ENCODE peak calls at places on chromosomes 4 and X, in five cellular contexts. W, T, J, S and E are unnamed samples.

GRCh38 chr4:151668687-151669402 is 92.0 kb downstream of the GATB start:
- DNase-seq in J (no peak), S (peak), T (no peak), W (no peak), E (no peak)

GRCh38 chrX:108811891-108812290 is 75.5 kb upstream of the IRS4 start:
- DNase-seq in W (peak), J (no peak), T (no peak), S (no peak), E (no peak)

GRCh38 chr4:186844059-186844681 is 120.5 kb upstream of the FAT1 start:
- DNase-seq in J (peak), T (no peak), S (no peak), W (no peak), E (no peak)

GRCh38 chrX:9942086-9942485 is 25.1 kb upstream of the CLDN34 start:
- DNase-seq in S (no peak), J (peak), T (no peak), W (no peak), E (no peak)

GRCh38 chrX:151019837-151020236 is 36.7 kb downstream of the HMGB3 start:
- DNase-seq in S (no peak), W (no peak), T (no peak), J (no peak), E (no peak)

GRCh38 chr4:90486346-90486745 is 359.2 kb downstream of the CCSER1 start:
- DNase-seq in W (no peak), T (no peak), J (no peak), S (no peak), E (no peak)

GRCh38 chr4:67638157-67638556 is 62.8 kb downstream of the UBA6 start:
- DNase-seq in S (no peak), W (no peak), J (no peak), T (no peak), E (no peak)

GRCh38 chrX:9019151-9019550 is 14.8 kb downstream of the FAM9B start:
- DNase-seq in J (no peak), T (no peak), W (no peak), S (no peak), E (no peak)

GRCh38 chr4:103052779-103053178 is 23.8 kb downstream of the SLC9B2 start:
- DNase-seq in W (no peak), J (no peak), T (no peak), S (no peak), E (no peak)

GRCh38 chr4:46676364-46676763 is 232.7 kb downstream of the COX7B2 start:
- DNase-seq in J (no peak), T (no peak), S (no peak), W (no peak), E (no peak)

GRCh38 chrX:11944486-11944885 is 186.4 kb downstream of the MSL3 start:
- DNase-seq in S (no peak), T (no peak), W (no peak), J (peak), E (no peak)

GRCh38 chr4:125433453-125433852 is 118.7 kb downstream of the FAT4 start:
- DNase-seq in T (no peak), J (peak), S (no peak), W (no peak), E (no peak)

GRCh38 chr4:60522265-60522664 is 677.9 kb upstream of the ADGRL3 start:
- DNase-seq in T (no peak), J (no peak), W (no peak), S (no peak), E (no peak)

GRCh38 chr4:82706349-82707000 is 92.1 kb downstream of the SCD5 start:
- DNase-seq in J (no peak), T (no peak), S (no peak), W (no peak), E (no peak)

GRCh38 chrX:155094468-155095061 is 23.3 kb downstream of the BRCC3 start:
- DNase-seq in W (peak), S (no peak), T (no peak), J (peak), E (no peak)

GRCh38 chrX:2325076-2325784 is 175.5 kb downstream of the DHRSX start:
- DNase-seq in S (peak), T (no peak), W (no peak), J (peak), E (peak)

GRCh38 chr4:94548571-94548970 is 96.8 kb downstream of the PDLIM5 start:
- DNase-seq in W (peak), T (no peak), J (peak), S (no peak), E (no peak)

GRCh38 chr4:98771959-98772619 is 113.7 kb upstream of the TSPAN5 start:
- DNase-seq in J (no peak), T (no peak), W (no peak), S (no peak), E (no peak)

GRCh38 chr4:55637272-55637820 is 1.2 kb upstream of the NMU start:
- DNase-seq in J (no peak), T (no peak), S (no peak), W (no peak), E (no peak)

GRCh38 chr4:101102114-101102752 is 245.1 kb downstream of the PPP3CA start:
- DNase-seq in T (no peak), S (peak), W (no peak), J (peak), E (no peak)

GRCh38 chr4:117560329-117560728 is 474.0 kb upstream of the NDST3 start:
- DNase-seq in W (no peak), T (no peak), S (no peak), J (peak), E (no peak)

GRCh38 chr4:183960912-183961569 is 55.9 kb downstream of the STOX2 start:
- DNase-seq in W (no peak), S (no peak), T (no peak), J (no peak), E (no peak)

GRCh38 chr4:95510877-95511276 is 37.9 kb downstream of the UNC5C start:
- DNase-seq in T (no peak), J (no peak), W (no peak), S (no peak), E (no peak)

GRCh38 chr4:54781771-54782170 is 124.0 kb downstream of the KIT start:
- DNase-seq in W (no peak), S (peak), T (no peak), J (no peak), E (no peak)

GRCh38 chr4:54495641-54496040 is 162.1 kb upstream of the KIT start:
- DNase-seq in W (no peak), S (no peak), T (no peak), J (no peak), E (no peak)

GRCh38 chr4:25827897-25828296 is 34.9 kb downstream of the SEL1L3 start:
- DNase-seq in J (no peak), T (no peak), S (no peak), W (no peak), E (no peak)

DNA sequence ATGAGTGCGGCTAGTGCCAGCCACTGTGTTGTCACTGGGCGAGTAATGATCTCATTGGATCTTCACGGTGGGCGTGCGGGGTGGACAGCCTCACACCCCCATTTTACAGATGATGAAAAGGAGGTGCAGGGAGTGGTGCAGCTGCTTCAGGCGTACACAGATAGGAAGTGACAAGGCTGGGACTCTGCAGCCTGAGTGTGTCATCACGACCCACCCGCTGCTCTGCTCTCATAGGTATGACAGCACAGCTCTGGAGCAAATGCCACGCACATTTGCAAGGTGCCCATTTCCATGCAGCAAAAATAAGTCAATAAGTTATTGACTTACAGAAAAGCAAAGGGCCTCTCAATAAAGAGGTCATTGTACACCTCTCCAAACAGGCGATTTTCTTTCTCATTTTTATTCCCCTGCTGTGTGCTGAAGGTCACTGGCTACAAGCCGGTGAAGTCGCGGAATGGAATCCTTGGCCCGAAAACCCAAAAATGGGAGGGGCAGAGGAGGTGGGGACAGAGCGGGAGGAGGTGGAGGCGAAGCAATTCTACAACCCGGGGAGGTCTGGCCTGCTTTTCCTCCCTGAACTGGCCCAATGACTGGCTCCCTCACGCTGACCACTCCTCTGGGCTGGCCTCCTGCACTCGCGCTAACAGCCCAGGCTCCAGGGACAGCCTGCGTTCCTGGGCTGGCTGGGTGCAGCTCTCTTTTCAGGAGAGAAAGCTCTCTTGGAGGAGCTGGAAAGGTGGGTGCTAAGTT is at the start of gene SOD3:
- DNase-seq in T (peak), S (peak), W (peak), J (peak), E (peak)
- TF ChIP-seq POLR2A in T (peak), S (no peak), W (no peak), J (no peak), E (no peak)

GRCh38 chrX:40055495-40055894 is 42.3 kb downstream of the BCOR start:
- DNase-seq in W (no peak), S (no peak), T (no peak), J (no peak), E (no peak)
- TF ChIP-seq POLR2AphosphoS5 in W (no peak), S (no peak), T (no peak), J (no peak), E (no peak)

GRCh38 chrX:30220646-30221045 is 5.3 kb downstream of the MAGEB2 start:
- DNase-seq in W (no peak), J (no peak), S (no peak), T (no peak), E (no peak)

GRCh38 chrX:30217465-30217864 is 2.1 kb downstream of the MAGEB2 start:
- DNase-seq in J (no peak), S (no peak), W (no peak), T (no peak), E (no peak)

GRCh38 chrX:30212172-30212571 is 3.2 kb upstream of the MAGEB2 start:
- DNase-seq in T (no peak), W (no peak), J (no peak), S (no peak), E (no peak)

GRCh38 chrX:30219372-30219771 is 4.0 kb downstream of the MAGEB2 start:
- DNase-seq in W (no peak), S (no peak), J (no peak), T (no peak), E (no peak)

DNA sequence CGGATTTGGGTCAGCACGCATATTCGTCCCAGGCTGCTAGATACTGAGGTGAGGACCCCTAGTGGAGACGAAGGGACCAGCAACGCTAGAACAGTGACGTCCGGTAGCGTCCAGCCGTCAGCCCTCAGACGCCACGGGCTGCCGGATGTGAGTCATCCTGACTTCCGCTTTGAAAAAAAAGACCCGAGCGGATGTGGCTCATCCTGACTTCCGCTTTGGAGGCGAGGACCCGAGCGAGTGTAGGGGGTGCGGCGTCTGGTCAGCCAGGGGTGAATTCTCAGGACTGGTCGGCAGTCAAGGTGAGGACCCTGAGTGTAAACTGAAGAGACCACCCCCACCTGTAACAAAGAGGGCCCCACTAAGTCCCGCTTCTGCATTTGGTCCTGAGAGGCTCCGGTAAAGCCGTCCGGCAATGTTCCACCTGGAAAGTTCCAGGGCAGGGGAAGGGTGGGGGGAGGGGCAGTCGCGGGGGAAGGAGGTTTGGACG is at the start of gene MAGEB2:
- DNase-seq in W (no peak), J (no peak), T (peak), S (no peak), E (no peak)
- TF ChIP-seq POLR2A in W (no peak), J (no peak), T (no peak), S (no peak), E (no peak)

GRCh38 chr4:6625256-6625655 is 15.2 kb upstream of the MRFAP1 start:
- DNase-seq in W (no peak), T (no peak), S (no peak), J (no peak), E (no peak)

GRCh38 chr4:6632125-6632524 is 8.4 kb upstream of the MRFAP1 start:
- DNase-seq in T (no peak), W (no peak), J (no peak), S (no peak), E (no peak)

GRCh38 chr4:6626066-6626465 is 14.4 kb upstream of the MRFAP1 start:
- DNase-seq in S (no peak), T (no peak), W (no peak), J (no peak), E (no peak)

GRCh38 chr4:6622744-6623143 is 17.7 kb upstream of the MRFAP1 start:
- DNase-seq in T (no peak), J (no peak), W (no peak), S (no peak), E (peak)

DNA sequence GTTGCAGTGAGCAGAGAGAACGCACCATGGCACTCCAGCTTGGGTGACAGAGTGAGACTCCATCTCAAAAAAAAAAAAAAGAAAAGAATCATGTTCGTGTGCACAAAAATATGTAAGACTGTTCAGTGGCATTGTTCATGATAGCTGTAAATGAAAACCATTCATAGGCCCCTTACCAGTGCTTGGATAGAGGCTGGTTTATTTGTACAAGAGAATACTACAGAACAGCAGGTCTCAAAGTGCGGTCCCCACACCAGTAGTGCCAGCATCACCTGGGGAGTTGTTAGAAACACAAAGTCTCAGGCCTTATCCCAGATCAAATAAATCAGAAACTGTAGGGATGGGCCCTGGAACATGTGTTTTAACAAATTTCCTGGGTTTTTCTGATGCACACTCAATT is 12.7 kb upstream of the MRFAP1 start:
- DNase-seq in J (no peak), W (peak), S (no peak), T (no peak), E (no peak)
- TF ChIP-seq POLR2AphosphoS5 in J (no peak), W (no peak), S (no peak), T (no peak), E (no peak)

GRCh38 chr4:158722917-158723793 is at the start of gene PPID:
- DNase-seq in J (peak), T (peak), W (peak), S (peak), E (peak)
- TF ChIP-seq POLR2A in J (peak), T (peak), W (peak), S (peak), E (no peak)

DNA sequence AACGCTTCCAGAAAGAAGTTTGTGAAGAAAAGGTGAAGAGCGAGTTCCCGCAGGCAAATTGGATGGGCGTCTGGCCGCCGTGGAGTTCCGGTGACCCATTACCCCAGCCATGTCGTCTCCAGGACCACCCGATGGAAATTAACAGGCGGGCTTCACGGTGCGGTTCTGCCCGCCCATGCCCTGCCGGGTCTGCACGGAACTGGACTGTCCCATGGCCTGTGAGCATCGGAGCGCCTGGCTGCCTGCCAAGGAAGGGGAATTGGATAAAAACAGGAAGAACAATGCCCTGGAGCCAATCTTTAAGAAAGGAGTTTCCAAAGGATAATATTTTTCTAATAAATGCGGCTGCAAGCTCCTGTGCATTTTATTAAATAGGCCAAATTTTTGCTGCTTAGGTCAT is 319.8 kb upstream of the SLC7A11 start:
- DNase-seq in T (peak), J (peak), S (no peak), W (no peak), E (no peak)
- TF ChIP-seq POLR2AphosphoS5 in T (no peak), J (no peak), S (no peak), W (no peak), E (no peak)

DNA sequence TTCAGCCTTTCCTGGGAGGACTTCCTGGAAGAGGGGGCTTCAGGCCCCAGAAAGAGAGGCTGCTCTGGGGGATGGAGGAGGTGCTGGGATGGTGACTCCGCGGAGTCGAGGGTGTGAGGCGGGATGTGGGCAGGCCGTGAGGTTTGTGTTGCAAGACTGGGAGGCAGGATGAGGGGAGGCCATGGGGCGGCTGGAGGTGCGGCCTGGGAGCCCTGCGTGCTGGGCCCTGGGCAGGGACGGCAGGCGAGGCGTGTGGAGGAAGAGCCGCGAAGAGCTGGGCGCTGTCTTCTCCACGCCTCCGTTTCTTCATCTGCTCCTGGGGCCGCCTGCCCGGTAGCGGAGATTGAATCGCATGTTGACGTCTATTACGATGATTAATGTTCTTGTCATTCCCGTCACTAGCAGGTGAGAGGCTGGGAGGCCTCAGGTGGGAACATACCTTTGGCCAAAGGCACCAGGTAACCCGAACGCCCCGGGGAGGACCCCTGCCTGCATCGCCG is 854 bp upstream of the FGFRL1 start:
- DNase-seq in T (peak), W (no peak), J (peak), S (peak), E (peak)
- TF ChIP-seq POLR2A in T (no peak), W (no peak), J (no peak), S (no peak), E (no peak)

GRCh38 chr4:88952081-88952480 is 104.9 kb downstream of the FAM13A start:
- DNase-seq in T (no peak), W (no peak), S (no peak), J (peak), E (no peak)
- TF ChIP-seq POLR2AphosphoS5 in T (no peak), W (no peak), S (no peak), J (no peak), E (no peak)

GRCh38 chrX:65667503-65668355 is at the start of gene MSN:
- DNase-seq in T (peak), S (peak), W (no peak), J (peak), E (peak)
- TF ChIP-seq POLR2A in T (peak), S (peak), W (no peak), J (peak), E (peak)

DNA sequence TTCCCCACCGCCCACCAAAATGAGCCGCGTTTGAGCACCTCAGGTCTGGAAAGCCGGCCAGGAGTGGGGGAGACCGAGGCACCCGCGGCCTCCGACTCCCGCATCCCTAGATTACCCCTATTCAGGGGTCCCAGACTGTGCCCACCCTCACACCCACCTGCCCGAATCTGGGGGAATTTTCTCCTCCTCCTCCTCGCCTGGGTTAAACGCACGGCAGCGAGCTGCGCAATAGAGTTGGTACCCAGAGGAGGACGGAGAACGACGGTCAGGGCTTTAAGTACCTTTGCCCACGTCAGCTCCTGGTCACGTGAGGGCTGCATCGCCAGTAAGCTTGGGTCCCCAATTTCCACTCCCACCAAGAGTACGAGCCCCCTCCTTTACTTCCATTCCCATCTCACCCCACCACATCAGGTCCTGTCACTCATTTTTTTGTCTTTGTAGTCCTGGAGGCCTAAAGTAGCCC is at the start of gene ARMCX2:
- DNase-seq in T (peak), W (no peak), J (peak), S (peak), E (peak)
- TF ChIP-seq POLR2AphosphoS5 in T (peak), W (no peak), J (peak), S (peak), E (peak)